ENCODE peak calls at places on chromosome 11, in five cellular contexts. N, P, U, V and D are unnamed samples.

GRCh38 chr11:9565822-9566560 is 7.5 kb upstream of the WEE1 start:
- DNase-seq in N (peak), P (peak), U (no peak), V (no peak), D (peak)

GRCh38 chr11:3853935-3854659 is 1.4 kb upstream of the STIM1 start:
- DNase-seq in N (no peak), P (peak), U (no peak), V (no peak), D (no peak)

GRCh38 chr11:128283445-128283844 is 303.9 kb downstream of the ETS1 start:
- DNase-seq in N (no peak), P (no peak), U (no peak), V (no peak), D (no peak)

GRCh38 chr11:19714387-19715363 is 2.0 kb downstream of the NAV2 start:
- DNase-seq in N (no peak), P (no peak), U (peak), V (no peak), D (no peak)

GRCh38 chr11:131851951-131852350 is 481.5 kb downstream of the NTM start:
- DNase-seq in N (no peak), P (no peak), U (no peak), V (no peak), D (no peak)

GRCh38 chr11:131504199-131504949 is 134.0 kb downstream of the NTM start:
- DNase-seq in N (no peak), P (no peak), U (peak), V (peak), D (peak)

GRCh38 chr11:76241243-76242000 is 35.1 kb upstream of the WNT11 start:
- DNase-seq in N (no peak), P (no peak), U (no peak), V (no peak), D (no peak)

GRCh38 chr11:34249439-34250073 is 108.3 kb downstream of the ABTB2 start:
- DNase-seq in N (no peak), P (no peak), U (no peak), V (no peak), D (no peak)

GRCh38 chr11:126727381-126727780 is 273.2 kb downstream of the KIRREL3 start:
- DNase-seq in N (no peak), P (no peak), U (no peak), V (no peak), D (no peak)

GRCh38 chr11:13116491-13116890 is 107.4 kb downstream of the RASSF10 start:
- DNase-seq in N (no peak), P (no peak), U (no peak), V (no peak), D (no peak)

GRCh38 chr11:2388431-2389024 is 11.4 kb downstream of the CD81 start:
- DNase-seq in N (no peak), P (no peak), U (no peak), V (no peak), D (no peak)

GRCh38 chr11:135008001-135008405 is 596.0 kb upstream of the B3GAT1 start:
- DNase-seq in N (no peak), P (no peak), U (no peak), V (no peak), D (no peak)

GRCh38 chr11:69797156-69797555 is 22.0 kb upstream of the FGF4 start:
- DNase-seq in N (no peak), P (no peak), U (no peak), V (no peak), D (no peak)

GRCh38 chr11:112797653-112798293 is 163.4 kb upstream of the NCAM1 start:
- DNase-seq in N (no peak), P (peak), U (peak), V (peak), D (no peak)

GRCh38 chr11:36375348-36376314 is 79.5 kb downstream of the PRR5L start:
- DNase-seq in N (no peak), P (no peak), U (peak), V (no peak), D (no peak)

GRCh38 chr11:65078151-65078550 is 5.7 kb downstream of the CDCA5 start:
- DNase-seq in N (no peak), P (peak), U (peak), V (peak), D (no peak)

GRCh38 chr11:86931059-86931964 is 23.9 kb downstream of the FZD4 start:
- DNase-seq in N (no peak), P (no peak), U (no peak), V (no peak), D (no peak)

GRCh38 chr11:3796796-3797328 is 492 bp downstream of the NUP98 start:
- DNase-seq in N (no peak), P (no peak), U (no peak), V (no peak), D (no peak)

GRCh38 chr11:17412488-17413180 is 24.2 kb upstream of the KCNJ11 start:
- DNase-seq in N (no peak), P (no peak), U (no peak), V (no peak), D (no peak)

GRCh38 chr11:10528121-10528520 is 12.9 kb downstream of the RNF141 start:
- DNase-seq in N (no peak), P (no peak), U (no peak), V (no peak), D (no peak)

GRCh38 chr11:72048718-72049460 is 31.5 kb downstream of the NUMA1 start:
- DNase-seq in N (no peak), P (no peak), U (no peak), V (no peak), D (no peak)

GRCh38 chr11:4863893-4864292 is 14.9 kb upstream of the OR51S1 start:
- DNase-seq in N (no peak), P (no peak), U (no peak), V (no peak), D (no peak)

GRCh38 chr11:12223771-12224536 is 113.6 kb downstream of the MICAL2 start:
- DNase-seq in N (no peak), P (no peak), U (no peak), V (no peak), D (no peak)

GRCh38 chr11:68433541-68433940 is 27.0 kb upstream of the PPP6R3 start:
- DNase-seq in N (no peak), P (no peak), U (no peak), V (no peak), D (no peak)

GRCh38 chr11:105315287-105315686 is 175.7 kb upstream of the CARD18 start:
- DNase-seq in N (no peak), P (no peak), U (no peak), V (no peak), D (peak)

GRCh38 chr11:93330446-93330984 is at the start of gene DEUP1:
- DNase-seq in N (no peak), P (no peak), U (peak), V (peak), D (no peak)

GRCh38 chr11:126862664-126863247 is 137.8 kb downstream of the KIRREL3 start:
- DNase-seq in N (no peak), P (no peak), U (peak), V (no peak), D (peak)

GRCh38 chr11:74284466-74284865 is 27.0 kb downstream of the P4HA3 start:
- DNase-seq in N (no peak), P (no peak), U (no peak), V (no peak), D (no peak)